ENCODE peak calls at places on chromosomes 12 and 14, in eight cellular contexts. One of them, this sample, is unnamed.
A peak's percentile ranks its signal among the peaks of the same experiment; 100 is the strongest.

GRCh38 chr12:28024231-28024995 is 51.9 kb upstream of the PTHLH start:
- DNase-seq in astrocyte of the cerebellum: peak; percentile 51
- DNase-seq in fibroblast of mammary gland: peak; percentile 81
- DNase-seq in effector memory CD4-positive, alpha-beta T cell: no peak
- DNase-seq in HFFc6: peak; percentile 95
- DNase-seq in WTC11: no peak
- DNase-seq in SK-MEL-5: no peak
- DNase-seq in AG04449: peak; percentile 85
- DNase-seq in this sample: peak; percentile 74

GRCh38 chr12:92562063-92562734 is 140.6 kb upstream of the PLEKHG7 start:
- DNase-seq in astrocyte of the cerebellum: no peak
- DNase-seq in fibroblast of mammary gland: peak; percentile 13
- DNase-seq in effector memory CD4-positive, alpha-beta T cell: no peak
- DNase-seq in HFFc6: no peak
- DNase-seq in WTC11: no peak
- DNase-seq in SK-MEL-5: no peak
- DNase-seq in AG04449: no peak
- DNase-seq in this sample: no peak

GRCh38 chr12:99020871-99021270 is 375.8 kb downstream of the APAF1 start:
- DNase-seq in astrocyte of the cerebellum: no peak
- DNase-seq in fibroblast of mammary gland: peak; percentile 4
- DNase-seq in effector memory CD4-positive, alpha-beta T cell: no peak
- DNase-seq in HFFc6: no peak
- DNase-seq in WTC11: no peak
- DNase-seq in SK-MEL-5: no peak
- DNase-seq in AG04449: no peak
- DNase-seq in this sample: no peak

GRCh38 chr12:10331642-10332239 is 24.1 kb downstream of the KLRD1 start:
- DNase-seq in astrocyte of the cerebellum: peak; percentile 50
- DNase-seq in fibroblast of mammary gland: peak; percentile 67
- DNase-seq in effector memory CD4-positive, alpha-beta T cell: no peak
- DNase-seq in HFFc6: peak; percentile 59
- DNase-seq in WTC11: no peak
- DNase-seq in SK-MEL-5: peak; percentile 79
- DNase-seq in AG04449: peak; percentile 2
- DNase-seq in this sample: peak; percentile 64

GRCh38 chr12:89166525-89166934 is 185.8 kb downstream of the DUSP6 start:
- DNase-seq in astrocyte of the cerebellum: no peak
- DNase-seq in fibroblast of mammary gland: peak; percentile 73
- DNase-seq in effector memory CD4-positive, alpha-beta T cell: no peak
- DNase-seq in HFFc6: peak; percentile 15
- DNase-seq in WTC11: no peak
- DNase-seq in SK-MEL-5: no peak
- DNase-seq in AG04449: no peak
- DNase-seq in this sample: peak; percentile 58

GRCh38 chr12:95385246-95385645 is 88.7 kb upstream of the METAP2 start:
- DNase-seq in astrocyte of the cerebellum: peak; percentile 48
- DNase-seq in fibroblast of mammary gland: peak; percentile 50
- DNase-seq in effector memory CD4-positive, alpha-beta T cell: no peak
- DNase-seq in HFFc6: no peak
- DNase-seq in WTC11: no peak
- DNase-seq in SK-MEL-5: no peak
- DNase-seq in AG04449: no peak
- DNase-seq in this sample: peak; percentile 4

GRCh38 chr14:87896393-87897380 is 96.3 kb downstream of the GALC start:
- DNase-seq in astrocyte of the cerebellum: peak; percentile 60
- DNase-seq in fibroblast of mammary gland: peak; percentile 73
- DNase-seq in effector memory CD4-positive, alpha-beta T cell: no peak
- DNase-seq in HFFc6: peak; percentile 47
- DNase-seq in WTC11: no peak
- DNase-seq in SK-MEL-5: peak; percentile 78
- DNase-seq in AG04449: peak; percentile 5
- DNase-seq in this sample: peak; percentile 35

GRCh38 chr14:21096889-21097615 is 1.4 kb downstream of the ZNF219 start:
- DNase-seq in astrocyte of the cerebellum: no peak
- DNase-seq in fibroblast of mammary gland: no peak
- DNase-seq in effector memory CD4-positive, alpha-beta T cell: no peak
- DNase-seq in HFFc6: no peak
- DNase-seq in WTC11: no peak
- DNase-seq in SK-MEL-5: no peak
- DNase-seq in AG04449: no peak
- DNase-seq in this sample: no peak

GRCh38 chr12:31210104-31210503 is 115.8 kb downstream of the SINHCAF start:
- DNase-seq in astrocyte of the cerebellum: no peak
- DNase-seq in fibroblast of mammary gland: no peak
- DNase-seq in effector memory CD4-positive, alpha-beta T cell: no peak
- DNase-seq in HFFc6: no peak
- DNase-seq in WTC11: no peak
- DNase-seq in SK-MEL-5: no peak
- DNase-seq in AG04449: no peak
- DNase-seq in this sample: no peak

GRCh38 chr12:107468182-107468581 is 217.4 kb upstream of the PWP1 start:
- DNase-seq in astrocyte of the cerebellum: no peak
- DNase-seq in fibroblast of mammary gland: no peak
- DNase-seq in effector memory CD4-positive, alpha-beta T cell: no peak
- DNase-seq in HFFc6: no peak
- DNase-seq in WTC11: no peak
- DNase-seq in SK-MEL-5: no peak
- DNase-seq in AG04449: no peak
- DNase-seq in this sample: no peak

GRCh38 chr12:57104292-57104910 is 6.8 kb downstream of the STAT6 start:
- DNase-seq in astrocyte of the cerebellum: no peak
- DNase-seq in fibroblast of mammary gland: no peak
- DNase-seq in effector memory CD4-positive, alpha-beta T cell: no peak
- DNase-seq in HFFc6: no peak
- DNase-seq in WTC11: no peak
- DNase-seq in SK-MEL-5: no peak
- DNase-seq in AG04449: no peak
- DNase-seq in this sample: no peak

GRCh38 chr14:25622752-25623151 is 572.8 kb upstream of the STXBP6 start:
- DNase-seq in astrocyte of the cerebellum: no peak
- DNase-seq in fibroblast of mammary gland: no peak
- DNase-seq in effector memory CD4-positive, alpha-beta T cell: no peak
- DNase-seq in HFFc6: no peak
- DNase-seq in WTC11: no peak
- DNase-seq in SK-MEL-5: no peak
- DNase-seq in AG04449: no peak
- DNase-seq in this sample: no peak

GRCh38 chr12:55929306-55929791 is 1.6 kb upstream of the DGKA start:
- DNase-seq in astrocyte of the cerebellum: no peak
- DNase-seq in fibroblast of mammary gland: no peak
- DNase-seq in effector memory CD4-positive, alpha-beta T cell: peak; percentile 88
- DNase-seq in HFFc6: no peak
- DNase-seq in WTC11: no peak
- DNase-seq in SK-MEL-5: no peak
- DNase-seq in AG04449: no peak
- DNase-seq in this sample: no peak

GRCh38 chr12:50542448-50542847 is 37.7 kb downstream of the DIP2B start:
- DNase-seq in astrocyte of the cerebellum: no peak
- DNase-seq in fibroblast of mammary gland: peak; percentile 39
- DNase-seq in effector memory CD4-positive, alpha-beta T cell: no peak
- DNase-seq in HFFc6: peak; percentile 37
- DNase-seq in WTC11: no peak
- DNase-seq in SK-MEL-5: peak; percentile 51
- DNase-seq in AG04449: no peak
- DNase-seq in this sample: peak; percentile 2

GRCh38 chr12:123270380-123271181 is 1.1 kb downstream of the CDK2AP1 start:
- DNase-seq in astrocyte of the cerebellum: no peak
- DNase-seq in fibroblast of mammary gland: no peak
- DNase-seq in effector memory CD4-positive, alpha-beta T cell: no peak
- DNase-seq in HFFc6: peak; percentile 19
- DNase-seq in WTC11: no peak
- DNase-seq in SK-MEL-5: no peak
- DNase-seq in AG04449: no peak
- DNase-seq in this sample: peak; percentile 22

GRCh38 chr14:74511966-74512365 is 18.4 kb downstream of the ISCA2 start:
- DNase-seq in astrocyte of the cerebellum: no peak
- DNase-seq in fibroblast of mammary gland: no peak
- DNase-seq in effector memory CD4-positive, alpha-beta T cell: no peak
- DNase-seq in HFFc6: no peak
- DNase-seq in WTC11: no peak
- DNase-seq in SK-MEL-5: no peak
- DNase-seq in AG04449: no peak
- DNase-seq in this sample: no peak

GRCh38 chr12:104133861-104134260 is 4.1 kb downstream of the NFYB start:
- DNase-seq in astrocyte of the cerebellum: no peak
- DNase-seq in fibroblast of mammary gland: peak; percentile 5
- DNase-seq in effector memory CD4-positive, alpha-beta T cell: no peak
- DNase-seq in HFFc6: peak; percentile 33
- DNase-seq in WTC11: no peak
- DNase-seq in SK-MEL-5: no peak
- DNase-seq in AG04449: no peak
- DNase-seq in this sample: peak; percentile 23